ENCODE peak calls at places on chromosome 2, in four cellular contexts. B, H, Q and X are unnamed samples.

GRCh38 chr2:36655456-36655855 is 41.1 kb upstream of the VIT start:
- DNase-seq in B (no peak), H (no peak), Q (no peak), X (no peak)

GRCh38 chr2:138787053-138787666 is 7.0 kb upstream of the NXPH2 start:
- DNase-seq in B (no peak), H (no peak), Q (peak), X (no peak)

GRCh38 chr2:231361701-231362588 is 33.6 kb upstream of the B3GNT7 start:
- DNase-seq in B (peak), H (no peak), Q (no peak), X (no peak)

GRCh38 chr2:19362652-19363473 is 4.4 kb upstream of the OSR1 start:
- DNase-seq in B (peak), H (peak), Q (peak), X (no peak)

GRCh38 chr2:75565523-75566449 is 5.0 kb upstream of the EVA1A start:
- DNase-seq in B (no peak), H (no peak), Q (no peak), X (no peak)

GRCh38 chr2:169683054-169683424 is 11.2 kb downstream of the CFAP210 start:
- DNase-seq in B (peak), H (no peak), Q (no peak), X (no peak)

GRCh38 chr2:72415256-72415655 is 267.6 kb upstream of the CYP26B1 start:
- DNase-seq in B (no peak), H (no peak), Q (no peak), X (no peak)

GRCh38 chr2:53234548-53234903 is 533.1 kb upstream of the CHAC2 start:
- DNase-seq in B (no peak), H (peak), Q (no peak), X (peak)

GRCh38 chr2:71156531-71156930 is 26.1 kb downstream of the MPHOSPH10 start:
- DNase-seq in B (no peak), H (peak), Q (no peak), X (no peak)